ENCODE peak calls at places on chromosomes 16 and 17, in five cellular contexts. One of them, this sample, is unnamed.

GRCh38 chr16:25135239-25135878 is 23.8 kb downstream of the LCMT1 start:
- DNase-seq in IMR-90: peak; percentile 83
- DNase-seq in mesenchymal stem cell: peak; percentile 54
- DNase-seq in H9: no peak
- DNase-seq in H1: no peak
- DNase-seq in this sample: no peak

GRCh38 chr17:57107498-57108101 is 22.6 kb downstream of the AKAP1 start:
- DNase-seq in H1: no peak
- DNase-seq in mesenchymal stem cell: peak; percentile 43
- DNase-seq in H9: no peak
- DNase-seq in IMR-90: peak; percentile 42
- DNase-seq in this sample: no peak

GRCh38 chr17:7261377-7262191 is 694 bp downstream of the CLDN7 start:
- DNase-seq in IMR-90: no peak
- DNase-seq in H1: no peak
- DNase-seq in mesenchymal stem cell: no peak
- DNase-seq in H9: no peak
- DNase-seq in this sample: peak; percentile 39

GRCh38 chr16:23026777-23027362 is 122.4 kb downstream of the USP31 start:
- DNase-seq in H9: peak; percentile 54
- DNase-seq in mesenchymal stem cell: peak; percentile 10
- DNase-seq in H1: no peak
- DNase-seq in IMR-90: peak; percentile 25
- DNase-seq in this sample: peak; percentile 70

GRCh38 chr17:81570896-81571453 is 18.8 kb upstream of the FAAP100 start:
- DNase-seq in H9: no peak
- DNase-seq in IMR-90: no peak
- DNase-seq in mesenchymal stem cell: no peak
- DNase-seq in H1: no peak
- DNase-seq in this sample: no peak

GRCh38 chr17:57523926-57524634 is 221.0 kb downstream of the CCDC182 start:
- DNase-seq in H9: no peak
- DNase-seq in mesenchymal stem cell: no peak
- DNase-seq in IMR-90: peak; percentile 61
- DNase-seq in H1: no peak
- DNase-seq in this sample: no peak

GRCh38 chr17:6427284-6427781 is 7.6 kb downstream of the AIPL1 start:
- DNase-seq in H1: no peak
- DNase-seq in IMR-90: peak; percentile 16
- DNase-seq in H9: no peak
- DNase-seq in mesenchymal stem cell: peak; percentile 52
- DNase-seq in this sample: no peak

GRCh38 chr17:12964840-12965239 is 53.0 kb downstream of the ELAC2 start:
- DNase-seq in IMR-90: no peak
- DNase-seq in H1: no peak
- DNase-seq in H9: no peak
- DNase-seq in mesenchymal stem cell: no peak
- DNase-seq in this sample: no peak

GRCh38 chr17:48051706-48052486 is 3.7 kb downstream of the NFE2L1 start:
- DNase-seq in H1: no peak
- DNase-seq in H9: no peak
- DNase-seq in mesenchymal stem cell: peak; percentile 93
- DNase-seq in IMR-90: peak; percentile 68
- DNase-seq in this sample: no peak

GRCh38 chr17:2309338-2310143 is 5.8 kb downstream of the SRR start:
- DNase-seq in H9: no peak
- DNase-seq in mesenchymal stem cell: peak; percentile 37
- DNase-seq in H1: no peak
- DNase-seq in IMR-90: peak; percentile 66
- DNase-seq in this sample: no peak
- H2BK15ac ChIP-seq in H9: no peak overlapping the region
- H2BK15ac ChIP-seq in mesenchymal stem cell: no peak overlapping the region
- H2BK15ac ChIP-seq in H1: no peak overlapping the region
- H2BK15ac ChIP-seq in IMR-90: no peak overlapping the region
- H2BK15ac ChIP-seq in this sample: no peak overlapping the region

GRCh38 chr16:79602615-79603014 is 2.1 kb upstream of the MAF start:
- DNase-seq in mesenchymal stem cell: no peak
- DNase-seq in H1: no peak
- DNase-seq in IMR-90: no peak
- DNase-seq in H9: no peak
- DNase-seq in this sample: no peak

GRCh38 chr16:79601978-79602609 is 1.6 kb upstream of the MAF start:
- DNase-seq in IMR-90: peak; percentile 38
- DNase-seq in mesenchymal stem cell: peak; percentile 88
- DNase-seq in H1: peak; percentile 54
- DNase-seq in H9: peak; percentile 68
- DNase-seq in this sample: peak; percentile 83

GRCh38 chr16:79599837-79600635 is 501 bp downstream of the MAF start:
- DNase-seq in IMR-90: no peak
- DNase-seq in H9: peak; percentile 67
- DNase-seq in mesenchymal stem cell: peak; percentile 65
- DNase-seq in H1: no peak
- DNase-seq in this sample: peak; percentile 70

GRCh38 chr16:79600636-79601091 is at the start of gene MAF:
- DNase-seq in H9: peak; percentile 82
- DNase-seq in H1: peak; percentile 54
- DNase-seq in mesenchymal stem cell: peak; percentile 97
- DNase-seq in IMR-90: peak; percentile 24
- DNase-seq in this sample: peak; percentile 86

DNA sequence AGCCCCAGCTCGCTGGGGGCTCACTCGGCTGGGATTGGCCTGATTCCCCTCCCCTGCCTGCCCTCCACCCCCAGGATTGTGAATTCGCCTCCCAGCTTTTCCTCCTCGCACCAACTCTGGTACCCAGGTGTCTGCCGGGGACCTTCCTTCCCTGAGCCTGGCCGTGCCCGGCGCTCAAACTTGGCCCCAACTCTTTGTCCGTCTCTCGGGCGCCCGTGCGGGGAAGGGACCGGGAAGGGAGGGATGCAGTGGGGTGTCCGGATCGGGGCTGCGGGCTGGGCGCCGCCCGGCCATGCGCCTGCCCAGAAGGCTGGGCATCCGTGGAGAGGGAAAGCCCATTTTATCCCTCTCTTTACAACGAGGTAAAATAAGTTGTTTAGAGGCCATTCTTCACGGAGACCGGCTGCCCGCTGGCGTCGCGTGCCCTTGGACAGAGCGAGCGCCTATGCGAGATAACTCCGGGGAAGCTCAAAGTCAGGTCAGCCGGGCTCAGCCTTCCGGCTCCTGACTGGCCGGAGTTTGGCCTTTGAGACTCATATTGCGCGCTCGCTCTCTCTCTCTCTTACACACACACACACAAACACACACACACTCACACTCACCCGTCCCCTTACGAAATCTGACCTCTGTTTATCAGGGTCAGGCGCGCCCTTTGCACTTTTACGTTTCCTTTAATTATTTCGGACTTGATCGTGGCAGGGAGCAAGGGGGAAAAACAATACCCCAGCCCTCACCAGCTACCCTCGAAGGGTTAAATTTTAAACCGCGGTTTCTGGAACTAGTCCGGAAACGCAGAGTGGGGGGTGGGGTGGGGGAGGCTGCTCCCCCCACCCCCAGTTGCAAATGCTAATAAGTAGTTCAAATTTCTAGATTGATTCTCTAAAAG is 798 bp upstream of the MAF start:
- DNase-seq in H1: no peak
- DNase-seq in IMR-90: no peak
- DNase-seq in mesenchymal stem cell: peak; percentile 73
- DNase-seq in H9: peak; percentile 38
- DNase-seq in this sample: peak; percentile 58
- H3K23ac ChIP-seq in H1: no peak overlapping the region
- H3K23ac ChIP-seq in IMR-90: no peak overlapping the region
- H3K23ac ChIP-seq in mesenchymal stem cell: peak overlapping the region; percentile 57
- H3K23ac ChIP-seq in H9: no peak overlapping the region
- H3K23ac ChIP-seq in this sample: peak overlapping the region; percentile 18

GRCh38 chr16:1011316-1012082 is 29.9 kb downstream of the SOX8 start:
- DNase-seq in IMR-90: no peak
- DNase-seq in H1: no peak
- DNase-seq in H9: no peak
- DNase-seq in mesenchymal stem cell: no peak
- DNase-seq in this sample: no peak
- H2BK15ac ChIP-seq in IMR-90: no peak overlapping the region
- H2BK15ac ChIP-seq in H1: no peak overlapping the region
- H2BK15ac ChIP-seq in H9: no peak overlapping the region
- H2BK15ac ChIP-seq in mesenchymal stem cell: no peak overlapping the region
- H2BK15ac ChIP-seq in this sample: no peak overlapping the region

DNA sequence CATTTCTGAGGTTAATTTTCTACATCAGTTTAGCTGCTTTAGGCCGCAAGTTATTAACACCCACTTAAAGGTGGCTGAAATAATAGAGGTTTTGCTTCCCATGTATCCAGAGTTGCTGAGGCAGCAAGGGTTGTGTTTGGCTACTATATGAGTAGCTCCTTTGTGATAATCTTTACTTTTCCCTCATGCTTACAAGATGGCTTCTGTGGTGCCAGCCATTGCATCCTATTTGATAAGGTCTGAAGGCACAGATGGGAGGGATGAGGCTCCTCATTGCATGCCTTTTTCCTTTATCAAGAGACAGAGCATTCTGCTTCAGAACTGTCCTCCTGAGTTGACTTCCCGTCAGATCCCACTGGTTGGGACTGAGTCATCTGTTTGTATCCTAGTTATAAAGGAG is 340.2 kb downstream of the WWOX start:
- DNase-seq in mesenchymal stem cell: no peak
- DNase-seq in H9: no peak
- DNase-seq in H1: no peak
- DNase-seq in IMR-90: no peak
- DNase-seq in this sample: no peak
- H3K23ac ChIP-seq in mesenchymal stem cell: no peak overlapping the region
- H3K23ac ChIP-seq in H9: no peak overlapping the region
- H3K23ac ChIP-seq in H1: no peak overlapping the region
- H3K23ac ChIP-seq in IMR-90: no peak overlapping the region
- H3K23ac ChIP-seq in this sample: no peak overlapping the region

GRCh38 chr17:79506150-79506870 is 104.5 kb downstream of the RBFOX3 start:
- DNase-seq in IMR-90: no peak
- DNase-seq in H1: no peak
- DNase-seq in mesenchymal stem cell: no peak
- DNase-seq in H9: no peak
- DNase-seq in this sample: no peak

GRCh38 chr17:79509008-79509407 is 101.8 kb downstream of the RBFOX3 start:
- DNase-seq in H9: no peak
- DNase-seq in IMR-90: no peak
- DNase-seq in H1: no peak
- DNase-seq in mesenchymal stem cell: no peak
- DNase-seq in this sample: no peak

GRCh38 chr17:79508291-79508716 is 102.5 kb downstream of the RBFOX3 start:
- DNase-seq in IMR-90: no peak
- DNase-seq in mesenchymal stem cell: no peak
- DNase-seq in H9: no peak
- DNase-seq in H1: no peak
- DNase-seq in this sample: no peak

GRCh38 chr17:79505199-79505598 is 105.7 kb downstream of the RBFOX3 start:
- DNase-seq in H9: no peak
- DNase-seq in H1: no peak
- DNase-seq in IMR-90: no peak
- DNase-seq in mesenchymal stem cell: no peak
- DNase-seq in this sample: no peak

DNA sequence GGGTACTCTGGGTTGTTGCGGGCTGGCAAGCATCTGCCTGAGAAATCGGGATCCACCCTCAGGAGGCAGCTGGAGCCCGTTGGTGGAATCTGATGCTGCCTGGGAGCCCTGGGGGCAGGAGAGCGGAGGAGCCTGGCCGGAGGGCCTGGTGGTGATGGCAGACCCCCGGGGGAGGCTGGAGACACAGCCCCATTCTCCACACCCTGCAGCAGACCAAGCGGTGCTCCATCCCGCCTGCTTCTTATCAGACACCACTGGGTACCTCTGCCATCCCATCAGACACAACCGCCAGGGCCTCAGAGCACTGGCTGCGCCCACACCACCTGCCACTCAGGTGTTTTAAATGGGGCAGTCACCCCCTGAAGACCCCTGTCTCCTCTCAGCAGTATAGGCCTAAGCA is 103.9 kb downstream of the RBFOX3 start:
- DNase-seq in mesenchymal stem cell: no peak
- DNase-seq in H1: no peak
- DNase-seq in IMR-90: no peak
- DNase-seq in H9: no peak
- DNase-seq in this sample: no peak
- H2BK15ac ChIP-seq in mesenchymal stem cell: no peak overlapping the region
- H2BK15ac ChIP-seq in H1: no peak overlapping the region
- H2BK15ac ChIP-seq in IMR-90: no peak overlapping the region
- H2BK15ac ChIP-seq in H9: no peak overlapping the region
- H2BK15ac ChIP-seq in this sample: no peak overlapping the region

GRCh38 chr17:73526851-73527250 is 117.4 kb downstream of the SDK2 start:
- DNase-seq in H1: no peak
- DNase-seq in mesenchymal stem cell: no peak
- DNase-seq in IMR-90: no peak
- DNase-seq in H9: no peak
- DNase-seq in this sample: no peak

GRCh38 chr17:73532441-73532901 is 111.8 kb downstream of the SDK2 start:
- DNase-seq in IMR-90: no peak
- DNase-seq in mesenchymal stem cell: no peak
- DNase-seq in H9: no peak
- DNase-seq in H1: no peak
- DNase-seq in this sample: peak; percentile 97

GRCh38 chr17:73524941-73525679 is 119.1 kb downstream of the SDK2 start:
- DNase-seq in H9: no peak
- DNase-seq in H1: no peak
- DNase-seq in mesenchymal stem cell: no peak
- DNase-seq in IMR-90: no peak
- DNase-seq in this sample: no peak

GRCh38 chr17:73531171-73531570 is 113.1 kb downstream of the SDK2 start:
- DNase-seq in H1: no peak
- DNase-seq in H9: no peak
- DNase-seq in mesenchymal stem cell: no peak
- DNase-seq in IMR-90: no peak
- DNase-seq in this sample: no peak

DNA sequence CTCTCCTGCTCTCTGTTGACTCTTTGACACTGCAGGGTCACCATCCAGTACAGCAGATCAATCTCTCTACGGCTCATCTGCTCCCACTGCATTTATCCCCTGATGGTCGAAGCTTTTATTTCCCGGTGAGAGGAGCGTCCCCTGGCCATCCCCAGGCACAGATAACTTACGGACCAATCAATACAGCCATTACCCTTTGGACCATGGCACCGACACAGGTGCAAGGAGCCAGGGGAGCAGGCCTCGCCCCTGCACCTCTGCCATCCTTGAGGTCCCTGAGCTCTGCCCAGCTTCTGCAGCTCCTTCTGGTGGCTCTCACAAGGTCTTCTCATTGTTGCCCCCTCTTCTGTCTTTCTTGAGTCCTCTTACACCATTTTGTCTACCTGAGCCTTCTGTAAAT is 115.6 kb downstream of the SDK2 start:
- DNase-seq in IMR-90: no peak
- DNase-seq in H1: no peak
- DNase-seq in H9: no peak
- DNase-seq in mesenchymal stem cell: no peak
- DNase-seq in this sample: no peak
- H3K23ac ChIP-seq in IMR-90: no peak overlapping the region
- H3K23ac ChIP-seq in H1: no peak overlapping the region
- H3K23ac ChIP-seq in H9: no peak overlapping the region
- H3K23ac ChIP-seq in mesenchymal stem cell: no peak overlapping the region
- H3K23ac ChIP-seq in this sample: no peak overlapping the region